ENCODE peak calls at places on chromosomes 6 and 20, in four cellular contexts. One of them, this sample, is unnamed.
A peak's percentile ranks its signal among the peaks of the same experiment; 100 is the strongest.

GRCh38 chr6:52389626-52390360 is 27.8 kb downstream of the PAQR8 start:
- DNase-seq in H9: no peak
- DNase-seq in neuronal stem cell: no peak
- DNase-seq in mesenchymal stem cell: peak; percentile 72
- DNase-seq in this sample: no peak

GRCh38 chr6:27495386-27496135 is 22.7 kb upstream of the ZNF184 start:
- DNase-seq in H9: peak; percentile 92
- DNase-seq in neuronal stem cell: peak; percentile 72
- DNase-seq in mesenchymal stem cell: peak; percentile 84
- DNase-seq in this sample: peak; percentile 81

GRCh38 chr6:106084106-106084963 is 1.8 kb upstream of the PRDM1 start:
- DNase-seq in H9: peak; percentile 75
- DNase-seq in neuronal stem cell: no peak
- DNase-seq in mesenchymal stem cell: peak; percentile 90
- DNase-seq in this sample: peak; percentile 37

GRCh38 chr20:13262701-13263335 is 41.7 kb downstream of the ISM1 start:
- DNase-seq in H9: no peak
- DNase-seq in neuronal stem cell: no peak
- DNase-seq in mesenchymal stem cell: no peak
- DNase-seq in this sample: no peak

GRCh38 chr20:36499211-36499610 is 42.1 kb upstream of the MYL9 start:
- DNase-seq in H9: no peak
- DNase-seq in neuronal stem cell: no peak
- DNase-seq in mesenchymal stem cell: no peak
- DNase-seq in this sample: peak; percentile 37

GRCh38 chr6:83378621-83379388 is 52.0 kb downstream of the ME1 start:
- DNase-seq in H9: no peak
- DNase-seq in neuronal stem cell: no peak
- DNase-seq in mesenchymal stem cell: peak; percentile 80
- DNase-seq in this sample: no peak

GRCh38 chr6:98669371-98669770 is 165.0 kb upstream of the POU3F2 start:
- DNase-seq in H9: no peak
- DNase-seq in neuronal stem cell: no peak
- DNase-seq in mesenchymal stem cell: no peak
- DNase-seq in this sample: no peak

GRCh38 chr6:137357263-137357947 is 136.8 kb downstream of the OLIG3 start:
- DNase-seq in H9: no peak
- DNase-seq in neuronal stem cell: peak; percentile 63
- DNase-seq in mesenchymal stem cell: no peak
- DNase-seq in this sample: no peak

GRCh38 chr6:63476302-63476701 is 96.0 kb upstream of the LOC128125822 start:
- DNase-seq in H9: peak; percentile 28
- DNase-seq in neuronal stem cell: no peak
- DNase-seq in mesenchymal stem cell: no peak
- DNase-seq in this sample: no peak

GRCh38 chr6:12334524-12335130 is 44.5 kb downstream of the EDN1 start:
- DNase-seq in H9: no peak
- DNase-seq in neuronal stem cell: no peak
- DNase-seq in mesenchymal stem cell: peak; percentile 64
- DNase-seq in this sample: no peak
- H2BK12ac ChIP-seq in H9: no peak overlapping the region
- H2BK12ac ChIP-seq in neuronal stem cell: no peak overlapping the region
- H2BK12ac ChIP-seq in mesenchymal stem cell: no peak overlapping the region
- H2BK12ac ChIP-seq in this sample: no peak overlapping the region

DNA sequence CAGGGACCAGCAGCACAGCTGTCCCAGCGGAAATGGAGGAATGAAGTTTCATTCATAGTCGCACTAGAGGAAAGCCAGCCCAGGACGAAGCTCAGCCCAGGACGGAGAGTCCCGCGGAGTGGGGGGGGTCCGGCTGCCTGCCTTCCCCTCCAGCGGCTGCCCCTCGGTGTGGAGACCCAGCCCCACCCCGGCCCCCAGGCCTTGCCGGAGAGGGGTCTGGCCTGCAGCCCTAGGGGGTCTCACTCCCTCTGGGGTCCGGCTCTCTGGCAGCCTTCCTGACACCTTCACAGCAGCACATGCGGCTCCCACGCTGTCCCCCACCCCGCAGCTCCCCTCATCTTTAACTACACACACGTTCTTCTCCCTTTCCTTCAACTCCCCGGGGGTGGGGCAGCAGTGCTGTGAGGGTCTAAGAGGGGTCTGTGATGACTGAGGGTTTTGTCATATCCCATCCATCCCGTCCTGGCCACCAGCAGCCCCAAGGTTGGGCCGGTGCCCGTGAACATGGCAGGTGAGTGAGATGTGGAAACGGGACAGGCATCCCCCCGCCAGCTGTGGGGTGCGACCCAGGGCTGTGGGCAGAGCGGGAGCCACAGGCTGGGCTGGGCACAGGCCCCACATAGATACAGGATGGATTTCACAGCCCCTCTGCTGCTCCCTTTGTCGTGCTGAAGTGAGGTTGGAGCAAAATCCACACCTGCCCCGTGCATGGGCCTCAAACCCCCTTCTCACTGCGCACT is 41.8 kb downstream of the DLL1 start:
- DNase-seq in H9: no peak
- DNase-seq in neuronal stem cell: no peak
- DNase-seq in mesenchymal stem cell: no peak
- DNase-seq in this sample: no peak
- H3K27me3 ChIP-seq in H9: no peaks in the 10 kb centered on the region
- H3K27me3 ChIP-seq in neuronal stem cell: no peaks in the 10 kb centered on the region
- H3K27me3 ChIP-seq in mesenchymal stem cell: peaks cover 45% of the 10 kb centered on the region
- H3K27me3 ChIP-seq in this sample: no peaks in the 10 kb centered on the region

GRCh38 chr6:169189686-169190085 is 64.0 kb downstream of the THBS2 start:
- DNase-seq in H9: no peak
- DNase-seq in neuronal stem cell: no peak
- DNase-seq in mesenchymal stem cell: no peak
- DNase-seq in this sample: no peak
- H3K23ac ChIP-seq in H9: no peak overlapping the region
- H3K23ac ChIP-seq in neuronal stem cell: no peak overlapping the region
- H3K23ac ChIP-seq in mesenchymal stem cell: no peak overlapping the region
- H3K23ac ChIP-seq in this sample: no peak overlapping the region

DNA sequence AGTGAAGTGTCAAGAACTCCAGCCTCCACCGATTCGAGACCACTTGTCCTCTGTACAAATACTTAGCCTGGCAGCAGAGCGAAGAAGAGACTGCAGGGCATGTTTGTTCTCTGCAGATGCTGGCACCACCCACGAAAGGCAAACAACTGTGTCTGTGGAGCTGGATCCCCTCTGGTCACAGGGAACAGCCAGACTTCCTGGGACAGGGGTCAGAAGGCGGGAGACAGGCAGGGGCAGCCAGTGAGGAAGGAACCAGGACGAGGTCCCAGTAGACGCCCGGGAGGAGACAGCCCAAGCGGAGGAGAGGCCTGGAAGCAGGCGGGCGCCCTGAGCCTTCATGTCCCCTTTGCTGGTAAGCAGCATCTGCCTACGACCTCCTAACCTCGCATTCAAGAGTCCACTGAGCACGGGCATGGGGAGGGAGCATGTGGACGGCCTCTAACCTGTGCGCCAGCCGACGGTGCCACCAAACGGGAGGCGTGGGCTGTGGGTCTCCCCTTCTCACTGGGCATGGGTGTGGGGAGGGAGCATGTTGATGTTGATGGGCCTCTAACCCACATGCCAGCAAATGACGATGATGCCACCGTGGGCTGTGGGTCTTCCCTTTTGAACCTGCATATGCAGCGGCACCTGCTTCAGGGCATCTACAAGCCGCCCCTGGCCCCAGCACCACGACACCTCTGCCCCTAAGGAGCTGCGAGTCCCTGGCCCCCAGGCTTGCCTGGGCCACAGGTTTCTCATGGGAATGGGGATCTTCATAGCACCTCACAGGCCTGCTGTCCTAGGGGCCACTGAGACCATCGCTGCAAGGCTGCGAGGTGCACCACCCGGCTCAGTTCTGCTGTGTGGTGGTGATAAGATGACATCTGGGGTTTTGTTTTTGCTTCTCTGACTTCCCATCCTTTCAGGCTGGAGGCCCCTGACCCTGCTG is 265.3 kb downstream of the DLL1 start:
- DNase-seq in H9: no peak
- DNase-seq in neuronal stem cell: no peak
- DNase-seq in mesenchymal stem cell: no peak
- DNase-seq in this sample: no peak
- H2BK12ac ChIP-seq in H9: peak overlapping the region; percentile 53
- H2BK12ac ChIP-seq in neuronal stem cell: peak overlapping the region; percentile 86
- H2BK12ac ChIP-seq in mesenchymal stem cell: no peak overlapping the region
- H2BK12ac ChIP-seq in this sample: peak overlapping the region; percentile 68

GRCh38 chr6:30101423-30101938 is 11.4 kb downstream of the TRIM31 start:
- DNase-seq in H9: no peak
- DNase-seq in neuronal stem cell: no peak
- DNase-seq in mesenchymal stem cell: peak; percentile 10
- DNase-seq in this sample: no peak
- H3K27me3 ChIP-seq in H9: peaks cover 36% of the 10 kb centered on the region
- H3K27me3 ChIP-seq in neuronal stem cell: peaks cover 61% of the 10 kb centered on the region
- H3K27me3 ChIP-seq in mesenchymal stem cell: peaks cover 80% of the 10 kb centered on the region
- H3K27me3 ChIP-seq in this sample: peaks cover 32% of the 10 kb centered on the region

DNA sequence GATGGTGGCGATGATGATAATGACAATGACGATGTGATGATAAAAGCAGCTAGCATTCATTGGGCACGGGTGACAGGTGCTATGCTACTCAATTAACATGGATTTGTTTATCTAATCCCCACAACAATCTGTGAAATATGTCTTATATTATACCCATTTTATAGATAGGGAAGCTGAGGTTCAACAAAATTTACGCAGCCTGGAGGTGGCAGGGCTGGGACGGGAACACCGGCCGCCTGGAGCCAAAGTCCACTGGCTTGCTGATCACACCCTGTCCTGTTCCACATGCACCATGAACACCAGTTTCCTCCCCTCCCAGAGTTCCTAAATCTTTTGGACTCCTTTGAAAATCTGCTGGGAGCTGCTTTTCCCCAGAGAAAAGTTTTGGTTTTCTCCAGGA is 23.0 kb downstream of the RIMS4 start:
- DNase-seq in H9: no peak
- DNase-seq in neuronal stem cell: no peak
- DNase-seq in mesenchymal stem cell: no peak
- DNase-seq in this sample: no peak
- H3K23ac ChIP-seq in H9: no peak overlapping the region
- H3K23ac ChIP-seq in neuronal stem cell: no peak overlapping the region
- H3K23ac ChIP-seq in mesenchymal stem cell: no peak overlapping the region
- H3K23ac ChIP-seq in this sample: no peak overlapping the region

This sample was measured in trophoblast cell.